ENCODE peak calls at places on chromosomes 16 and 17, in four cellular contexts. F is IMR-90, X is thoracic aorta, M is B cell. O is an unnamed sample.
A peak's percentile ranks its signal among the peaks of the same experiment; 100 is the strongest.

GRCh38 chr16:15415411-15416070 is 18.8 kb upstream of the BMERB1 start:
- DNase-seq in F (peak; percentile 38), X (no peak), M (no peak), O (no peak)

GRCh38 chr16:31484491-31485171 is 1.7 kb downstream of the SLC5A2 start:
- DNase-seq in F (no peak), X (no peak), M (no peak), O (no peak)

GRCh38 chr16:27779719-27780161 is 229.8 kb downstream of the KATNIP start:
- DNase-seq in F (peak; percentile 46), X (no peak), M (no peak), O (no peak)

GRCh38 chr17:32341141-32341856 is 674 bp downstream of the C17orf75 start:
- DNase-seq in F (no peak), X (no peak), M (peak; percentile 48), O (no peak)

GRCh38 chr17:29138991-29139682 is 41.1 kb downstream of the MYO18A start:
- DNase-seq in F (no peak), X (no peak), M (peak; percentile 52), O (no peak)

GRCh38 chr16:79697562-79698112 is 97.1 kb upstream of the MAF start:
- DNase-seq in F (no peak), X (no peak), M (no peak), O (no peak)

GRCh38 chr16:79049040-79049439 is 551.5 kb downstream of the MAF start:
- DNase-seq in F (no peak), X (no peak), M (no peak), O (no peak)

GRCh38 chr17:51667722-51668083 is 407.4 kb downstream of the UTP18 start:
- DNase-seq in F (no peak), X (no peak), M (no peak), O (no peak)

GRCh38 chr17:273994-274832 is 78.4 kb downstream of the RPH3AL start:
- DNase-seq in F (no peak), X (no peak), M (no peak), O (no peak)

GRCh38 chr16:54453863-54454262 is 167.3 kb upstream of the IRX3 start:
- DNase-seq in F (no peak), X (no peak), M (no peak), O (no peak)

GRCh38 chr17:11493947-11494346 is 104.3 kb upstream of the DNAH9 start:
- DNase-seq in F (no peak), X (no peak), M (peak; percentile 1), O (no peak)

GRCh38 chr17:48510761-48511604 is 19.8 kb downstream of the HOXB1 start:
- DNase-seq in F (peak; percentile 71), X (no peak), M (no peak), O (no peak)

GRCh38 chr17:17300624-17301568 is 2.3 kb upstream of the NT5M start:
- DNase-seq in F (peak; percentile 51), X (no peak), M (peak; percentile 82), O (peak; percentile 29)

GRCh38 chr17:57739402-57740224 is 5.5 kb downstream of the CCDC182 start:
- DNase-seq in F (no peak), X (no peak), M (no peak), O (no peak)

GRCh38 chr17:60157487-60158040 is 7.8 kb downstream of the CA4 start:
- DNase-seq in F (no peak), X (no peak), M (peak; percentile 21), O (no peak)

GRCh38 chr17:5466295-5466694 is 2.5 kb downstream of the DHX33 start:
- DNase-seq in F (no peak), X (no peak), M (no peak), O (no peak)

GRCh38 chr16:12188674-12189249 is 212.2 kb downstream of the SNX29 start:
- DNase-seq in F (no peak), X (no peak), M (no peak), O (no peak)

GRCh38 chr17:33873218-33873617 is 381.9 kb upstream of the CCL2 start:
- DNase-seq in F (no peak), X (no peak), M (no peak), O (no peak)

GRCh38 chr17:29483503-29483902 is 83.3 kb downstream of the ABHD15 start:
- DNase-seq in F (no peak), X (no peak), M (no peak), O (no peak)

GRCh38 chr17:77273397-77274136 is 132.8 kb downstream of the SEC14L1 start:
- DNase-seq in F (peak; percentile 13), X (no peak), M (no peak), O (no peak)

GRCh38 chr16:87702325-87702811 is 63.4 kb downstream of the KLHDC4 start:
- DNase-seq in F (peak; percentile 30), X (no peak), M (peak; percentile 81), O (no peak)

GRCh38 chr16:11034005-11034404 is 89.6 kb downstream of the CLEC16A start:
- DNase-seq in F (peak; percentile 92), X (no peak), M (no peak), O (no peak)

GRCh38 chr16:16797239-16797638 is 418.3 kb downstream of the NPIPA7 start:
- DNase-seq in F (no peak), X (no peak), M (no peak), O (no peak)

GRCh38 chr17:69348441-69348840 is 21.5 kb upstream of the ABCA5 start:
- DNase-seq in F (no peak), X (no peak), M (no peak), O (no peak)

GRCh38 chr16:15765880-15766279 is 90.9 kb downstream of the MYH11 start:
- DNase-seq in F (peak; percentile 39), X (no peak), M (peak; percentile 70), O (no peak)

GRCh38 chr17:30278032-30278431 is 13.7 kb downstream of the BLMH start:
- DNase-seq in F (peak; percentile 69), X (no peak), M (no peak), O (no peak)

GRCh38 chr17:44310612-44311376 is 2.4 kb downstream of the RUNDC3A start:
- DNase-seq in F (no peak), X (no peak), M (no peak), O (no peak)

GRCh38 chr16:35170610-35171009 is 1711.2 kb downstream of the TP53TG3F start:
- DNase-seq in F (no peak), X (no peak), M (no peak), O (no peak)

GRCh38 chr17:27339836-27340550 is 46.1 kb downstream of the WSB1 start:
- DNase-seq in F (no peak), X (no peak), M (no peak), O (no peak)

GRCh38 chr16:53518550-53519416 is 15.8 kb upstream of the AKTIP start:
- DNase-seq in F (peak; percentile 54), X (no peak), M (peak; percentile 69), O (no peak)

GRCh38 chr16:29784901-29785500 is 5.5 kb upstream of the KIF22 start:
- DNase-seq in F (peak; percentile 22), X (no peak), M (peak; percentile 72), O (peak; percentile 49)

GRCh38 chr16:86818701-86819522 is 240.6 kb downstream of the FOXL1 start:
- DNase-seq in F (no peak), X (no peak), M (no peak), O (no peak)

GRCh38 chr17:20244671-20245070 is 222.7 kb downstream of the LGALS9B start:
- DNase-seq in F (peak; percentile 67), X (no peak), M (no peak), O (no peak)

GRCh38 chr16:20383106-20384029 is 21.2 kb downstream of the PDILT start:
- DNase-seq in F (peak; percentile 54), X (peak; percentile 8), M (peak; percentile 34), O (no peak)

GRCh38 chr16:63289834-63290460 is 1253.7 kb upstream of the CDH8 start:
- DNase-seq in F (no peak), X (no peak), M (no peak), O (no peak)

GRCh38 chr17:64202683-64203430 is 60.2 kb downstream of the TEX2 start:
- DNase-seq in F (peak; percentile 82), X (no peak), M (no peak), O (no peak)

GRCh38 chr16:2816751-2817495 is at the start of gene PRSS21:
- DNase-seq in F (no peak), X (no peak), M (peak; percentile 71), O (no peak)

GRCh38 chr16:87701505-87701921 is 64.3 kb downstream of the KLHDC4 start:
- DNase-seq in F (no peak), X (no peak), M (peak; percentile 82), O (no peak)

DNA sequence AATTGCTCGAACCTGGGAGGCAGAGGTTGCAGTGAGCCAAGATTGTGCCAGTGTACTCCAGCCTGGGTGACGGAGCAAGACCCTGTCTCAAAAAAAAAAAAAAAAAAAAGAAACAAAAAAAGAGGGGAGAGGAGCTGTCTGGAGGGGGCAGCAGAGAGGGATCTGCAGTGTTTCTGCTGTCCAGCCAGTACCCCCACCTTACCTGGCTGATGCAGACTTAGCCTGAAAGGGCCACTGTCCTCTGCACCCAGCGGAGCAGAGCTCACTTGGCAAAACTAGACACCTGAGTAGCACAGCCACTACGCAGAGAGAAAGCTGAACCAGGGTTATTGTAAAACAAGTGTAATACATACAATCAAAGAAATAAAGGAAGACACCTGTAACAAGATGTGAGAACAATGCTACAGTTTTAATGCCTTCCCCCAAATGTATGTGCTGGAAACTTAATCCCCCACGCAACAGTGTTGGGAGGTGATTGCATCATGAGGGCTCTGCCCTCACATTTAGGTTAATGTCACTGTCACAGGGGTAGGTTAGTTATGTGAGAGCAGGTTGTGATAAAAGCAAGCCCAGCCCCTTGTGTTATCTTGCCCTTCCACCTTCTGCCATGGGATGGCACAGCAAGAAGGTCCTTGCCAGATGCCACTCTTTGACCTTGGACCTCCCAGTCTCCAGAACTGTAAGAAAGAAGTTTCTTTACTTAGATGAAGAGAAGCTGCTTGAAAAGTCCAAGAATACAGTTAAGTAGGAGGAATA is 211.2 kb downstream of the RPTOR start:
- DNase-seq in F (no peak), X (no peak), M (no peak), O (no peak)
- TF ChIP-seq CTCF in F (peak; percentile 31), X (no peak), M (no peak), O (no peak)

GRCh38 chr16:56643080-56643778 is 4.8 kb downstream of the MT1A start:
- DNase-seq in F (no peak), X (peak; percentile 60), M (peak; percentile 64), O (peak; percentile 68)

GRCh38 chr16:56645311-56645710 is 6.4 kb upstream of the MT1B start:
- DNase-seq in F (no peak), X (no peak), M (no peak), O (no peak)

GRCh38 chr16:56641166-56641565 is 2.7 kb downstream of the MT1A start:
- DNase-seq in F (no peak), X (no peak), M (no peak), O (no peak)

GRCh38 chr16:56645838-56646237 is 5.8 kb upstream of the MT1B start:
- DNase-seq in F (peak; percentile 2), X (no peak), M (no peak), O (no peak)

GRCh38 chr16:56643833-56644232 is 5.4 kb downstream of the MT1A start:
- DNase-seq in F (no peak), X (no peak), M (no peak), O (no peak)
- TF ChIP-seq CTCF in F (no peak), X (no peak), M (no peak), O (no peak)

DNA sequence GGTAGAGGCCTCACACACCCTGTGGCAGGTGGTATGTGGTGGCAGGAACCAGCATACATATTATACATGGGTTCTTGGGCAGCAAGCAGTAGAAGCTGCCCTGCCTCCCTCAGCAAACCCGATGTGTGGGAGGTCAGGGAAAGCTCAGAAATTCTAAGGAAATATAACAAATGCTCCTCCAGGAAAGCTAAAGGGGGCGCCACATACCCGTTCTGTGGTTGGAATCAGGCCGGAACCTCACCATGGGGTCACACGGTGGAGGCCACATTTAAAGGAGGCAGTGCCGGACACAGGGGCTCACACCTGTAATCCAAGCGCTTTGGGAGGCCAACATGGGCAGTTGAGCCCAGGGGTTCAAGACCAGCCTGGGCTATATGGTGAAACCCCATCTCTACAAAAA is 12.4 kb upstream of the KATNB1 start:
- DNase-seq in F (no peak), X (no peak), M (no peak), O (no peak)
- TF ChIP-seq CTCF in F (peak; percentile 17), X (no peak), M (no peak), O (no peak)

GRCh38 chr16:71501562-71501961 is 12.4 kb upstream of the ZNF19 start:
- DNase-seq in F (no peak), X (no peak), M (no peak), O (no peak)
- TF ChIP-seq CTCF in F (no peak), X (no peak), M (no peak), O (no peak)

O was measured in omental fat pad.